ENCODE peak calls at places on chromosomes 6 and 20, in nine cellular contexts. I, T, U, M, W, Y, R, P and E are unnamed samples.

GRCh38 chr20:46967647-46968046 is 73.0 kb downstream of the EYA2 start:
- DNase-seq in I (no peak), T (no peak), U (peak; percentile 67), M (no peak), W (no peak), Y (no peak), R (no peak), P (no peak), E (no peak)

GRCh38 chr6:144131248-144131709 is 19.0 kb upstream of the STX11 start:
- DNase-seq in I (no peak), T (no peak), U (no peak), M (peak; percentile 83), W (peak; percentile 5), Y (no peak), R (peak; percentile 93), P (no peak), E (no peak)

GRCh38 chr6:124234806-124235205 is 431.1 kb downstream of the NKAIN2 start:
- DNase-seq in I (no peak), T (no peak), U (no peak), M (no peak), W (no peak), Y (no peak), R (no peak), P (no peak), E (no peak)

GRCh38 chr20:46252352-46253091 is 55.8 kb downstream of the CDH22 start:
- DNase-seq in I (no peak), T (no peak), U (no peak), M (no peak), W (no peak), Y (no peak), R (no peak), P (no peak), E (no peak)

GRCh38 chr6:9789201-9789600 is 625.7 kb downstream of the TFAP2A start:
- DNase-seq in I (no peak), T (no peak), U (no peak), M (peak; percentile 70), W (no peak), Y (no peak), R (no peak), P (no peak), E (no peak)

GRCh38 chr6:8130399-8130798 is 28.1 kb upstream of the EEF1E1 start:
- DNase-seq in I (no peak), T (no peak), U (no peak), M (peak; percentile 51), W (no peak), Y (no peak), R (no peak), P (no peak), E (no peak)

GRCh38 chr20:58268421-58268821 is 40.0 kb upstream of the ANKRD60 start:
- DNase-seq in I (no peak), T (no peak), U (no peak), M (no peak), W (peak; percentile 23), Y (no peak), R (peak; percentile 28), P (no peak), E (peak; percentile 34)

GRCh38 chr6:56532766-56533551 is 109.7 kb downstream of the DST start:
- DNase-seq in I (no peak), T (no peak), U (no peak), M (no peak), W (no peak), Y (no peak), R (no peak), P (no peak), E (no peak)

GRCh38 chr6:140043762-140044378 is 669.4 kb upstream of the CITED2 start:
- DNase-seq in I (no peak), T (no peak), U (no peak), M (peak; percentile 56), W (peak; percentile 21), Y (no peak), R (peak; percentile 77), P (no peak), E (no peak)

GRCh38 chr6:145783796-145784195 is 30.8 kb downstream of the FBXO30 start:
- DNase-seq in I (no peak), T (no peak), U (no peak), M (no peak), W (no peak), Y (no peak), R (no peak), P (no peak), E (no peak)

GRCh38 chr6:124989136-124989983 is 27.1 kb downstream of the RNF217 start:
- DNase-seq in I (no peak), T (no peak), U (no peak), M (no peak), W (no peak), Y (no peak), R (no peak), P (no peak), E (no peak)

GRCh38 chr6:1872649-1873131 is 263.0 kb downstream of the FOXC1 start:
- DNase-seq in I (no peak), T (no peak), U (peak; percentile 70), M (peak; percentile 61), W (no peak), Y (no peak), R (no peak), P (no peak), E (no peak)

GRCh38 chr6:169978615-169979161 is 227.3 kb downstream of the ERMARD start:
- DNase-seq in I (peak; percentile 52), T (peak; percentile 78), U (no peak), M (peak; percentile 59), W (no peak), Y (peak; percentile 61), R (no peak), P (peak; percentile 84), E (no peak)

DNA sequence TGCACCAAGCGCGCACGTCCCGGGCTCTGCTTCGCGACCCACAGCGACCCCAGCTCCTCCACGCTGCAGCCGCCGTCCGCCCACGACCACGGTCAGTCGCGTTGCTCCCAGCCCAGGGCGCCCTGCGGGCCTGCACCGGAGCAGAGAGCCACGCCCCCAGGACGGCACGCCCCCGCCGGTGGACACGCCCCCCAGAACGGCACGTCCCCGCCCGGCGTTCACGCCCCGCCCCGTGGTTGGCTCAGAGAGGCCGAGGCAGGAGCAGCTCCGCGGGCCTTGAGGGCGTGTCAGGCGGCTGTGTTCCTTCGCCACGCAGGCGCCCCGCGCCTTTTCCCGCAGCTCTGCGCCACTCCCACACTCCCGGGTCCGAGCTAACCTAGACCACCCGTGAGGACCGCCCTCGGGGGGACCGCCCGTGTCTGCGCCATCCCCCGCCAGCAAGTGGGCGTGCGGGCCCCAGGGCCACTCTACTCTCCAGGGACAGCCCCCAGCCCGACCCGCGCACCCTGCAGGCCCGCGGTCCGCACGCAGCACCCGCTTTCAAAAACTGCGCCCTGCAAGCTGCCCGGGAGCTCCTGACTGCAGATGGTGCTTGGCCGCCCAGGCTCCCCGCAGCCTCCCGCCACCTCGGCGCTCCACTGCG is at the start of gene RNASET2:
- DNase-seq in I (peak; percentile 99), T (peak; percentile 98), U (peak; percentile 95), M (peak; percentile 97), W (peak; percentile 79), Y (peak; percentile 99), R (peak; percentile 83), P (peak; percentile 93), E (peak; percentile 100)
- H3K27ac ChIP-seq in I (peak within 1 kb of the TSS; percentile 98), T (peak within 1 kb of the TSS; percentile 90), U (peak within 1 kb of the TSS; percentile 38), M (peak within 1 kb of the TSS; percentile 35), W (peak within 1 kb of the TSS; percentile 89), Y (peak within 1 kb of the TSS; percentile 93), R (no peak within 1 kb of the TSS), P (no peak within 1 kb of the TSS), E (peak within 1 kb of the TSS; percentile 98)

GRCh38 chr6:119306396-119306968 is 43.1 kb downstream of the MAN1A1 start:
- DNase-seq in I (no peak), T (no peak), U (no peak), M (no peak), W (no peak), Y (no peak), R (no peak), P (no peak), E (no peak)
- H3K4me1 ChIP-seq in I (peaks cover 37% of the 10 kb centered on the region), T (peaks cover 30% of the 10 kb centered on the region), U (no peaks in the 10 kb centered on the region), M (peaks cover 18% of the 10 kb centered on the region), W (peaks cover 10% of the 10 kb centered on the region), Y (peaks cover 9% of the 10 kb centered on the region), R (peaks cover 16% of the 10 kb centered on the region), P (peaks cover 10% of the 10 kb centered on the region), E (peaks cover 13% of the 10 kb centered on the region)

GRCh38 chr6:100346203-100346602 is 118.5 kb downstream of the SIM1 start:
- DNase-seq in I (no peak), T (no peak), U (no peak), M (peak; percentile 26), W (peak; percentile 4), Y (no peak), R (peak; percentile 39), P (no peak), E (no peak)

GRCh38 chr6:100349366-100349765 is 115.4 kb downstream of the SIM1 start:
- DNase-seq in I (no peak), T (no peak), U (no peak), M (no peak), W (no peak), Y (no peak), R (no peak), P (no peak), E (no peak)

GRCh38 chr6:100350139-100350538 is 114.6 kb downstream of the SIM1 start:
- DNase-seq in I (no peak), T (no peak), U (no peak), M (no peak), W (no peak), Y (no peak), R (no peak), P (no peak), E (no peak)

GRCh38 chr6:100346828-100347227 is 117.9 kb downstream of the SIM1 start:
- DNase-seq in I (no peak), T (no peak), U (no peak), M (peak; percentile 86), W (peak; percentile 3), Y (no peak), R (peak; percentile 58), P (no peak), E (no peak)

GRCh38 chr6:100347901-100348550 is 116.7 kb downstream of the SIM1 start:
- DNase-seq in I (no peak), T (no peak), U (no peak), M (peak; percentile 81), W (no peak), Y (no peak), R (peak; percentile 46), P (no peak), E (no peak)
- H3K27ac ChIP-seq in I (no peak overlapping the region), T (no peak overlapping the region), U (no peak overlapping the region), M (peak overlapping the region; percentile 75), W (no peak overlapping the region), Y (no peak overlapping the region), R (no peak overlapping the region), P (no peak overlapping the region), E (no peak overlapping the region)

GRCh38 chr6:35496036-35496850 is 636 bp downstream of the TEAD3 start:
- DNase-seq in I (no peak), T (peak; percentile 82), U (peak; percentile 46), M (peak; percentile 77), W (no peak), Y (peak; percentile 83), R (peak; percentile 47), P (peak; percentile 59), E (peak; percentile 58)

GRCh38 chr6:35492664-35493284 is 4.1 kb downstream of the TEAD3 start:
- DNase-seq in I (no peak), T (no peak), U (no peak), M (no peak), W (no peak), Y (no peak), R (no peak), P (no peak), E (no peak)

GRCh38 chr6:35493307-35493983 is 3.4 kb downstream of the TEAD3 start:
- DNase-seq in I (no peak), T (no peak), U (no peak), M (no peak), W (no peak), Y (no peak), R (no peak), P (peak; percentile 52), E (no peak)

GRCh38 chr6:35495258-35496035 is 1.4 kb downstream of the TEAD3 start:
- DNase-seq in I (no peak), T (no peak), U (no peak), M (peak; percentile 16), W (no peak), Y (no peak), R (no peak), P (no peak), E (no peak)

GRCh38 chr6:35494161-35494563 is 2.7 kb downstream of the TEAD3 start:
- DNase-seq in I (no peak), T (no peak), U (no peak), M (peak; percentile 35), W (no peak), Y (no peak), R (no peak), P (no peak), E (no peak)
- H3K4me1 ChIP-seq in I (peaks cover 73% of the 10 kb centered on the region), T (peaks cover 84% of the 10 kb centered on the region), U (peaks cover 36% of the 10 kb centered on the region), M (peaks cover 18% of the 10 kb centered on the region), W (peaks cover 11% of the 10 kb centered on the region), Y (peaks cover 52% of the 10 kb centered on the region), R (peaks cover 33% of the 10 kb centered on the region), P (peaks cover 31% of the 10 kb centered on the region), E (peaks cover 26% of the 10 kb centered on the region)